ENCODE peak calls at places on chromosomes 6 and 20, in six cellular contexts. Q is lower lobe of right lung, C is breast epithelium, F is mammary epithelial cell, A is GM23338, V is RWPE2. H is an unnamed sample.

GRCh38 chr20:44625361-44625760 is 26.1 kb downstream of the ADA start:
- DNase-seq in Q (no peak), C (no peak), F (no peak), A (no peak), V (peak; percentile 83), H (no peak)

GRCh38 chr20:39849664-39850063 is 839.4 kb downstream of the MAFB start:
- DNase-seq in Q (peak; percentile 67), C (peak; percentile 61), F (peak; percentile 88), A (no peak), V (peak; percentile 83), H (peak; percentile 94)

GRCh38 chr6:87803784-87804183 is 101.8 kb upstream of the AKIRIN2 start:
- DNase-seq in Q (no peak), C (no peak), F (no peak), A (no peak), V (no peak), H (no peak)

GRCh38 chr20:10877345-10877744 is 203.5 kb upstream of the JAG1 start:
- DNase-seq in Q (no peak), C (no peak), F (no peak), A (no peak), V (no peak), H (peak; percentile 60)

GRCh38 chr6:47453372-47453936 is 24.1 kb upstream of the CD2AP start:
- DNase-seq in Q (no peak), C (no peak), F (no peak), A (no peak), V (no peak), H (no peak)

GRCh38 chr20:43188861-43189613 is 669 bp downstream of the PTPRT start:
- DNase-seq in Q (no peak), C (peak; percentile 19), F (no peak), A (peak; percentile 20), V (no peak), H (no peak)

GRCh38 chr6:123803862-123804681 is at the start of gene NKAIN2:
- DNase-seq in Q (peak; percentile 37), C (no peak), F (peak; percentile 2), A (peak; percentile 74), V (no peak), H (no peak)

GRCh38 chr6:77814119-77814518 is 161.3 kb downstream of the MEI4 start:
- DNase-seq in Q (no peak), C (no peak), F (no peak), A (no peak), V (no peak), H (no peak)

GRCh38 chr6:56156643-56157042 is 90.7 kb downstream of the COL21A1 start:
- DNase-seq in Q (no peak), C (no peak), F (no peak), A (no peak), V (no peak), H (peak; percentile 24)

GRCh38 chr20:2507464-2507863 is 1.3 kb downstream of the ZNF343 start:
- DNase-seq in Q (no peak), C (no peak), F (no peak), A (no peak), V (no peak), H (no peak)

GRCh38 chr20:37524859-37525708 is 2.6 kb downstream of the BLCAP start:
- DNase-seq in Q (no peak), C (peak; percentile 75), F (peak; percentile 97), A (no peak), V (peak; percentile 100), H (peak; percentile 94)
- TF ChIP-seq CTCF in Q (no peak), C (no peak), F (no peak), A (no peak), V (no peak), H (no peak)

GRCh38 chr6:140138311-140138994 is 764.0 kb upstream of the CITED2 start:
- DNase-seq in Q (no peak), C (no peak), F (peak; percentile 1), A (no peak), V (no peak), H (no peak)

GRCh38 chr6:140130074-140130473 is 755.6 kb upstream of the CITED2 start:
- DNase-seq in Q (no peak), C (no peak), F (no peak), A (no peak), V (no peak), H (no peak)

GRCh38 chr6:140134224-140134623 is 759.8 kb upstream of the CITED2 start:
- DNase-seq in Q (no peak), C (no peak), F (no peak), A (no peak), V (no peak), H (peak; percentile 3)
- TF ChIP-seq CTCF in Q (no peak), C (no peak), F (no peak), A (no peak), V (no peak), H (no peak)

GRCh38 chr6:117477988-117478852 is 4.3 kb upstream of the DCBLD1 start:
- DNase-seq in Q (no peak), C (no peak), F (no peak), A (peak; percentile 62), V (no peak), H (peak; percentile 51)
- TF ChIP-seq CTCF in Q (peak; percentile 42), C (no peak), F (peak; percentile 44), A (peak; percentile 51), V (peak; percentile 3), H (peak; percentile 16)

GRCh38 chr20:53579581-53580375 is 13.9 kb downstream of the ZNF217 start:
- DNase-seq in Q (peak; percentile 42), C (no peak), F (peak; percentile 80), A (no peak), V (no peak), H (peak; percentile 92)

GRCh38 chr20:53579266-53579580 is 14.4 kb downstream of the ZNF217 start:
- DNase-seq in Q (no peak), C (no peak), F (no peak), A (no peak), V (no peak), H (no peak)

GRCh38 chr20:53578492-53579222 is 15.0 kb downstream of the ZNF217 start:
- DNase-seq in Q (no peak), C (no peak), F (peak; percentile 75), A (peak; percentile 96), V (no peak), H (peak; percentile 91)

GRCh38 chr20:53581444-53582311 is 12.0 kb downstream of the ZNF217 start:
- DNase-seq in Q (peak; percentile 39), C (no peak), F (no peak), A (no peak), V (no peak), H (no peak)

GRCh38 chr20:53580376-53581111 is 13.1 kb downstream of the ZNF217 start:
- DNase-seq in Q (no peak), C (no peak), F (no peak), A (no peak), V (no peak), H (no peak)
- TF ChIP-seq CTCF in Q (no peak), C (peak; percentile 38), F (no peak), A (peak; percentile 19), V (no peak), H (no peak)

DNA sequence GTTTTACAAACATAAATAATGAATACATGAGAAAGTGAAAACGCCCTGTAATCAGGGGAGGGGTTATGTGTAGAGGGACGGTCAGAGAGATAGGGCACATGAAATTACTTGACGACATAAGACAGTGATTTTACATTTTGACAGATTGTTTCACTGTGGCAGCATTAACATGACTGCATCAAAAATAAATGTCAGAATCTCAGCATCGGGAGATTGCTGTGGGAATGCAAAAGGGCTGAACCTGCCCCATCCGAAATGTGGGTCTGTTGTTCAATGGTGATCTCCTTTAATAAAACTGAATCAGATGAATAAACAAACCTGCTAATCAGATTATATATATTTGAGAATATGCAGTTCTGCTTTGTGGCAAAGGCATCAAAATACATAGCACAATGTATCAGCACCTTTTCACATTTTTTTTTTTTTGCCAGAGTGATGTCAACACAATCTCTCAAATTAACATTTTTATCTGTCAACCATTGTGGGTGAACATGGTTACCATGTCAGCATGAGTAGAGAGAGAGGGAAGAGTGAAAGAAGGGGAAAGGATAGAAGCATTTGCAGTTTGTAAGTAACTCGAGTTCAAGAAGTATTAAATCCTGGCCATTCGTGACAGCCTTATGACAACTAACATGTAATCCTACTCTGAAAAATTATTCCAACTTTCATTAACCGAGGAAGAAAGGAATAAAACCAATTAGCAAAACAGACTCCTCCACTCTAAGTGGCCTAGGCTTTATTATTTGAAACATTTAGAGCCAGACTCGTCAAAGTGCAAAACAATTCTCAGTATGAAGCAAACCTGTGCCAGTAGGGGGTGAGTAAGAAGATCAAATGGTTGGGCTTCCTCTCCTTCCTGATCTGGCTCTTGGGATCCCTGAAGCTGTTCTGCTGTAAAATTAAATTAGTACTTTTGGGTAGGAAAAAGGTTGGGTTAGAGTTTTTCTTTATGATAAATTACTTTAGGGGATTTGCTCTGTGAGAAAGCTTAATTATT is 177.3 kb upstream of the MAN1A1 start:
- DNase-seq in Q (no peak), C (no peak), F (no peak), A (peak; percentile 32), V (no peak), H (peak; percentile 3)
- TF ChIP-seq CTCF in Q (no peak), C (no peak), F (no peak), A (no peak), V (no peak), H (no peak)

DNA sequence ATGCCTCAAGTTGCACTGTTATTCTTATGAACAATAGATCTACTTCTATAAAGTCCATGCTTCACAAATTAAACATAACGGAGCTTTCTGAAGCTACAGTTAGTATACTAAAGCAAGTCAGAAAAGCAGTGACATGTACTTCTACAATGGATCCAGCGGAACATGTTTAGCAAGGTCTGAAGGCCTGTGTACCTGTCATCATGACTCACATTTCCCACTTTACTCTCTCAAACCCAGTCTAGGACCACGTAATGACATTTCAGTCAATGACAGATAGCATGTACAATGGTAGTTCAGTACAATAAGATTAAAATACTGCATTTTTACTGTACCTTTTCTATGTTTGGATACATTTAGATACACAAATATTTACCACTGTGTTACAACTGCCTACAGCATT is 132.1 kb downstream of the MMS22L start:
- DNase-seq in Q (no peak), C (no peak), F (peak; percentile 20), A (no peak), V (no peak), H (no peak)
- TF ChIP-seq CTCF in Q (no peak), C (no peak), F (no peak), A (no peak), V (no peak), H (no peak)

GRCh38 chr6:130457605-130458004 is 91.8 kb downstream of the TMEM200A start:
- DNase-seq in Q (no peak), C (no peak), F (no peak), A (peak; percentile 13), V (no peak), H (no peak)
- TF ChIP-seq CTCF in Q (no peak), C (no peak), F (no peak), A (peak; percentile 21), V (no peak), H (no peak)

DNA sequence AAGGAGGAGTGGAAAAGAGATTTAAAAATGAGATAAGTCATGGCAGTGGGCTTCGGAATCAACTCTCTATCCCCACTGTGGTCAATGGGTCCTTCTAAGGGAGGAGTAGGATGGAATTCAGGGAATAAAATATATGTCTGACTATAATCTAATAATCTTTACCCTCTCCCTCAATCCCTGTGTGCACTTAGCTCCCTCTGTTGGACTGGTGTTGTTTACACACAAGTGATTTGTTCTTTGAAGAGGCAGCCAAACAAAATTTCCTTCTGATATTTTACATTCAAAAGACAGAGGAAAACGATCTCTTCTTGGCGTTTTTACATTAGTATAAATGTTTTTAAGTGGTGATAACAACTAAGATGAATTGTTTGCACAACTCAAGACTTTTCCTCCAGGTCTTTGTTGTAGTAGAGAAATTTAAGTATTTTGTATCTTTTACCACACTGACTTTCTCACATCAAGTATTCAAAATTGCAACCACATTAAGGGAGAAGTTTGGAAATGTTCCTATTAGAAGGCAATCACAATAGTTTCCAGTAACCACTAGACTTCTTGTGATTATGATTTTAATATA is 317.7 kb downstream of the CENPW start:
- DNase-seq in Q (no peak), C (no peak), F (peak; percentile 32), A (peak; percentile 64), V (no peak), H (peak; percentile 52)
- TF ChIP-seq CTCF in Q (peak; percentile 32), C (peak; percentile 26), F (peak; percentile 74), A (peak; percentile 74), V (peak; percentile 72), H (peak; percentile 66)

H was measured in MCF 10A.